ENCODE peak calls at places on chromosomes 11 and 22, in six cellular contexts. I, S, Z, H, M and O are unnamed samples.

GRCh38 chr11:114063829-114064201 is 4.3 kb downstream of the ZBTB16 start:
- DNase-seq in Z (peak), I (no peak), M (no peak), S (no peak), H (no peak), O (no peak)

GRCh38 chr11:64269380-64270234 is 14.9 kb downstream of the BAD start:
- DNase-seq in M (peak), S (peak), I (peak), H (peak), Z (peak), O (peak)

GRCh38 chr22:37563153-37564081 is 3.1 kb downstream of the CDC42EP1 start:
- DNase-seq in Z (peak), H (peak), I (no peak), S (peak), M (peak), O (peak)

GRCh38 chr11:59551651-59552521 is 40.5 kb downstream of the OR4D9 start:
- DNase-seq in I (peak), Z (peak), S (peak), M (no peak), H (peak), O (peak)

GRCh38 chr11:8067567-8067928 is 13.5 kb upstream of the TUB start:
- DNase-seq in I (no peak), S (no peak), Z (no peak), H (no peak), M (no peak), O (no peak)

GRCh38 chr22:39634530-39635399 is 64.2 kb downstream of the CACNA1I start:
- DNase-seq in M (no peak), S (peak), H (peak), Z (no peak), I (no peak), O (peak)

GRCh38 chr11:96389604-96390402 is at the start of the genes CCDC82 and JRKL:
- DNase-seq in M (peak), S (peak), Z (peak), H (peak), I (peak), O (peak)

GRCh38 chr22:19599004-19599403 is 74.8 kb upstream of the CLDN5 start:
- DNase-seq in M (no peak), I (no peak), Z (no peak), H (no peak), S (no peak), O (no peak)

GRCh38 chr11:132312616-132313210 is 942.3 kb downstream of the NTM start:
- DNase-seq in I (peak), S (peak), Z (no peak), H (no peak), M (no peak), O (peak)

GRCh38 chr11:94602430-94603372 is 35.5 kb downstream of the PIWIL4 start:
- DNase-seq in Z (peak), M (peak), H (peak), I (no peak), S (peak), O (peak)

GRCh38 chr11:124278261-124278660 is 22.1 kb downstream of the OR8G5 start:
- DNase-seq in S (no peak), M (no peak), H (no peak), I (no peak), Z (no peak), O (no peak)

GRCh38 chr22:48242461-48242864 is 1480.0 kb downstream of the TBC1D22A start:
- DNase-seq in S (no peak), M (no peak), H (no peak), I (peak), Z (no peak), O (no peak)

GRCh38 chr11:123472236-123472935 is 42.3 kb downstream of the GRAMD1B start:
- DNase-seq in Z (peak), H (no peak), S (no peak), I (no peak), M (no peak), O (no peak)

GRCh38 chr22:38172016-38172431 is 9.6 kb downstream of the PLA2G6 start:
- DNase-seq in I (no peak), Z (peak), H (no peak), S (no peak), M (no peak), O (peak)

GRCh38 chr11:1943576-1943975 is 3.6 kb upstream of the MRPL23 start:
- DNase-seq in I (no peak), M (no peak), S (peak), Z (peak), H (peak), O (no peak)

GRCh38 chr11:17015639-17016125 is 1.5 kb upstream of the PLEKHA7 start:
- DNase-seq in S (no peak), H (no peak), M (no peak), I (no peak), Z (no peak), O (peak)

GRCh38 chr22:36221799-36222751 is 17.3 kb downstream of the APOL2 start:
- DNase-seq in Z (no peak), I (peak), M (no peak), S (peak), H (no peak), O (peak)

GRCh38 chr11:63020671-63021255 is 5.1 kb upstream of the SLC22A8 start:
- DNase-seq in M (no peak), H (no peak), S (no peak), I (peak), Z (no peak), O (no peak)

GRCh38 chr11:3609416-3610265 is 32.2 kb downstream of the ART5 start:
- DNase-seq in S (peak), Z (no peak), M (no peak), I (peak), H (no peak), O (peak)

GRCh38 chr11:859394-860131 is 16.9 kb downstream of the TSPAN4 start:
- DNase-seq in S (peak), M (peak), H (no peak), I (no peak), Z (peak), O (peak)

GRCh38 chr11:33725496-33725895 is 10.7 kb downstream of the CD59 start:
- DNase-seq in S (no peak), Z (no peak), H (no peak), M (no peak), I (no peak), O (no peak)

GRCh38 chr11:112219476-112220232 is 6.6 kb upstream of the PTS start:
- DNase-seq in M (no peak), S (peak), I (peak), H (peak), Z (peak), O (peak)

GRCh38 chr11:134730096-134730495 is 318.1 kb upstream of the B3GAT1 start:
- DNase-seq in M (no peak), Z (no peak), S (no peak), I (no peak), H (no peak), O (no peak)

GRCh38 chr11:33539659-33540249 is 160.9 kb downstream of the C11orf91 start:
- DNase-seq in I (no peak), M (no peak), H (no peak), S (peak), Z (no peak), O (no peak)

GRCh38 chr11:110491577-110492352 is 62.0 kb downstream of the FDX1 start:
- DNase-seq in Z (no peak), H (no peak), I (no peak), M (no peak), S (no peak), O (no peak)

GRCh38 chr11:17686185-17686980 is 33.0 kb upstream of the MYOD1 start:
- DNase-seq in Z (no peak), S (no peak), M (no peak), H (no peak), I (no peak), O (no peak)

GRCh38 chr11:68370211-68371111 is 58.1 kb downstream of the LRP5 start:
- DNase-seq in H (no peak), M (peak), Z (no peak), S (peak), I (no peak), O (no peak)

GRCh38 chr11:1012740-1013627 is 23.5 kb downstream of the MUC6 start:
- DNase-seq in H (no peak), Z (no peak), M (no peak), S (no peak), I (no peak), O (no peak)

GRCh38 chr11:128022007-128022368 is 565.4 kb downstream of the ETS1 start:
- DNase-seq in H (no peak), Z (no peak), I (no peak), M (no peak), S (peak), O (peak)

GRCh38 chr22:34055525-34056200 is 135.4 kb upstream of the LARGE1 start:
- DNase-seq in H (no peak), I (peak), Z (no peak), M (no peak), S (no peak), O (no peak)

GRCh38 chr11:84922836-84923235 is 704.3 kb downstream of the DLG2 start:
- DNase-seq in I (no peak), H (no peak), M (no peak), S (peak), Z (no peak), O (no peak)

GRCh38 chr11:115081972-115082371 is 403.6 kb downstream of the NXPE2 start:
- DNase-seq in S (no peak), H (no peak), M (no peak), I (no peak), Z (no peak), O (no peak)

GRCh38 chr11:110077866-110078325 is 15.3 kb upstream of the ZC3H12C start:
- DNase-seq in I (no peak), M (no peak), S (peak), H (peak), Z (no peak), O (peak)

GRCh38 chr11:67416416-67417335 is 1.2 kb downstream of the CARNS1 start:
- DNase-seq in S (peak), H (no peak), Z (no peak), M (peak), I (no peak), O (peak)

GRCh38 chr22:19680287-19680881 is 33.9 kb upstream of the SEPTIN5 start:
- DNase-seq in S (no peak), I (no peak), Z (no peak), H (no peak), M (no peak), O (no peak)

GRCh38 chr11:127648604-127649003 is 648.0 kb upstream of the KIRREL3 start:
- DNase-seq in H (no peak), Z (no peak), I (no peak), M (no peak), S (no peak), O (no peak)

GRCh38 chr11:114208371-114208770 is 87.8 kb upstream of the NNMT start:
- DNase-seq in S (no peak), Z (no peak), M (no peak), H (no peak), I (no peak), O (no peak)

GRCh38 chr22:25208743-25209505 is 9.3 kb downstream of the CRYBB3 start:
- DNase-seq in S (no peak), M (no peak), H (no peak), Z (no peak), I (peak), O (no peak)

DNA sequence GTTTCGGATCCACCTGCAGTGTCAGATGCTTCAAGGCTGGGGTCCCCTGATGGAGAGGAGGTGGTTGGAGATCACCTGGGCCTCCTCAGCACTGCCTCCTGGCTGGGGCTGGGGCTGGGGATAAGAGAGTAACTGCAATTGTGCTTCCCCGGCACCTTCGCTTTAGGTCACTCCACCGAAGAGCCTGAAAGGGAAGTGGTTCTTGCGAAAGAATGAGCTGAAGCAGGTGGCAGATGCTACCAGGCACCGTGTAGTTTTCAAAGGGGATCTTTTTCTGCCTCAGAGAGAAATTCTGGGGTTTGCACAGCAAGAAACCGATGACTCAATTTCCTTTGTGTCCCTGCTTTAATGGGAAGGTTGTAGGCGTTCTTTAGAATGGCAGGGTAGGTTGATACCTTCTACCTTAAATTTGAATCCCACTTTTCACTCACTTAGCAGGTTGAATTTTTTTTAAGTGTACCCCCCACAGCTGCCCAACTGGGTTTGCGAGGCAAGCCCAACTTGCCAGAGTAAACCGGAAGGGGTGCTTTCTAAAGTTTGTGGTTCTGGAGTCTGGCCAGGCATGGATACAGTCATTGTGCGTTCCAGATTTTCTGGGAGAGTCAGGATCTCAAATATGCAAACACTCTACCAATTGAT is 5.3 kb downstream of the CD44 start:
- DNase-seq in H (no peak), I (no peak), M (no peak), Z (no peak), S (peak), O (peak)
- H3K27ac ChIP-seq in H (no peak), I (no peak), M (no peak), Z (peak), S (peak), O (peak)

DNA sequence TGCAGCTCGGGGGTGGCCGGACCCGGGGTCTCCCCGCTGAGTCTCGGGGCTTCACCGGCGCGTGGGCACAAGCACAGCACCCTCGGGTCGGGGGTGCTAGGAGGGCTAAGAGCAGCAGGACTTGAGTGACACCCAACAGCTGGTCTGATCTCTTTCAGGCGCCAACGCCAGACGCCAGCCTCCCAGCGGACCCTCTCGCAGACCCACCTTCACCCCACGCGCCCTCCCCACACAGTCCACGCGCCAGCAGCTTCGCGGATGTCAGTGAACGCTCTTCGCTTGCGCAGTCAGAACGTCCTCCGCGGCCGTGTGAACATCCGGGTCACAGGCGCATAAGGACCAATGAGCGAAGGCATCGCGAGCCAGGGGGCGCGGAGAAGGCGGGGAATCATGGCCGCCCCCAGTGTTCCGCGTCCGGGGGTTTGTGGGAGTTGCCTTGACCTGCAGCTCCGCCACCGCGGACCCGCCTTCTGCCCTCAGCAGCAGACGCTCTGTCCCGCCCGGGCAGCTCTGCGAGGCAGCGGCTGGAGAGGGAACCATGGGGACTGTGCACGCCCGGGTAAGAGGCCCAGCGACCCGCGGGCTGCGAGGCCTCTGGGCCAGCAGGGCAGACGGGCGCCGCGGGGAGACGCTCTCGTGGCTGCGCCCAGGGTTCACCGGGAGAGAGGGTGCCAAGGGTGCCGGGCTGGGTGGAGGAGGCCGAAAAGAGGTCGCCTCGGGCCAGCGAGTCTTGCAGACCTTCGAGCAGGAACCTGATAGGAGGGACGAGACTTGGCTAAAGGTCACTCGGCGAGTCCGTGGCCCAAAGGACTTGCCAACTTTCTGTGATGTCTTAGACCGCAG is at the start of gene SAMM50:
- DNase-seq in M (peak), S (peak), Z (peak), H (peak), I (peak), O (peak)
- H3K27ac ChIP-seq in M (peak), S (peak), Z (peak), H (peak), I (no peak), O (peak)

GRCh38 chr22:45552580-45553332 is 50.1 kb downstream of the FBLN1 start:
- DNase-seq in H (peak), Z (peak), S (peak), M (no peak), I (peak), O (peak)

GRCh38 chr22:45554040-45554406 is 51.3 kb downstream of the FBLN1 start:
- DNase-seq in H (no peak), Z (no peak), M (no peak), I (no peak), S (no peak), O (no peak)

GRCh38 chr22:45552017-45552411 is 49.3 kb downstream of the FBLN1 start:
- DNase-seq in Z (no peak), H (no peak), S (no peak), M (no peak), I (peak), O (no peak)

GRCh38 chr22:45553333-45554039 is 50.8 kb downstream of the FBLN1 start:
- DNase-seq in H (peak), I (peak), M (peak), Z (peak), S (peak), O (peak)

DNA sequence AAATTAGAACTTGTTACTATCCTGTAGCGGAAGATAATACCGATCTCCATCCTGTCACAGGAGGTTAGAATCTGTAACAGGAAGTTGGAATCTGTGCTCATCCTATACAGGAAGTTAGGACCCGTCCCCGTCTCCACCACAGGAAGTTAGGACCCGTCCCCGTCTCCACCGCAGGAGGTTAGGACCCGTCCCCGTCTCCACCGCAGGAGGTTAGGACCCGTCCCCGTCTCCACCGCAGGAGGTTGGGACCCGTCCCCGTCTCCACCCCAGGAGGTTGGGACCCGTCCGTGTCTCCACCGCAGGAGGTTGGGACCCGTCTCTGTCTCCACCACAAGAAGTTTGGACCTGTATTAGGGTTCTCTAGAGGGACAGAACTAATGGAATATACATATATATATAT is 52.2 kb downstream of the FBLN1 start:
- DNase-seq in Z (no peak), S (no peak), I (no peak), M (no peak), H (no peak), O (no peak)
- H3K27ac ChIP-seq in Z (peak), S (no peak), I (no peak), M (no peak), H (no peak), O (no peak)

DNA sequence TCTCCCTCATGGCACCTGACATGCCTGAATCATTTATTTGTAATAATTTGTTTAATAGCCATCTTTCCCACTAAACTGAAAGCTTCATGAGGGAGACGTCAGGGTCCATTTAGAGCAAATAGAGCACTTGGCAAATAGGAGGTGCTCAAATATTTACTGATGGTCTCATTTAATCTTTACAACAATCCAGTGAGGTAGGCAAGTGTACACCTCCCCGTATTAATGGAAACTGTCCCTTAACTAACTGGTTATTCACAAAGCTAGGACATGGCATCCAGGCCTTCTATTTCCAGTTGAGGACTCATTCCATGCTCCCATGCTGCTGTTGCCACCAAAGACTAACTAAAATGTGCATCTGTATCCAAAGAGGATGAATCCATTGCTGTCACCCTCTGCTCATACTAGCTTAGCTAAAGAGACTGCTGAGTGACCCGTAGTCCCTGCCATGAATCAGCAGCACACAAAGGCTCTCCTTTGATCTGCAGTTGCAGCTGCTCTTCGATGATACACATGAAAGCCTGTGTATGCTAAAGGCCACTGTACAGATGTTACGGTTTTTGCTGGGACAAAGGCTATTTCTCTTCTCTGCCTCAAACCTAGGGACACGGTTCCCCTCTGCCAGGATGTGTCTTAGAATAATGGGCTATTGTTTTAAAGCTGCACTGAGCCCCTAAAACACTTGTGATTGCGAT is 82.6 kb downstream of the RAB30 start:
- DNase-seq in I (no peak), Z (no peak), S (no peak), H (peak), M (no peak), O (no peak)
- H3K27ac ChIP-seq in I (no peak), Z (no peak), S (no peak), H (peak), M (no peak), O (no peak)

GRCh38 chr11:76736266-76736665 is 46.9 kb upstream of the TSKU start:
- DNase-seq in S (no peak), M (no peak), Z (no peak), I (no peak), H (no peak), O (no peak)
- H3K27ac ChIP-seq in S (no peak), M (no peak), Z (no peak), I (no peak), H (no peak), O (no peak)

GRCh38 chr11:10592331-10592730 is 23.9 kb upstream of the LYVE1 start:
- DNase-seq in H (no peak), Z (no peak), M (no peak), I (no peak), S (peak), O (peak)
- H3K27ac ChIP-seq in H (no peak), Z (peak), M (no peak), I (no peak), S (peak), O (peak)

GRCh38 chr22:17917490-17917983 is 106.8 kb downstream of the MICAL3 start:
- DNase-seq in Z (peak), M (no peak), S (no peak), H (no peak), I (no peak), O (no peak)

GRCh38 chr22:17919276-17920144 is 104.9 kb downstream of the MICAL3 start:
- DNase-seq in S (no peak), I (peak), H (peak), M (no peak), Z (peak), O (no peak)

GRCh38 chr22:17920992-17921650 is 103.2 kb downstream of the MICAL3 start:
- DNase-seq in S (peak), H (no peak), Z (no peak), M (no peak), I (no peak), O (no peak)

GRCh38 chr22:17920145-17920605 is 104.2 kb downstream of the MICAL3 start:
- DNase-seq in S (no peak), Z (no peak), I (peak), M (peak), H (peak), O (peak)

GRCh38 chr22:17918840-17919239 is 105.5 kb downstream of the MICAL3 start:
- DNase-seq in M (no peak), H (no peak), I (no peak), S (peak), Z (peak), O (peak)
- H3K27ac ChIP-seq in M (peak), H (peak), I (no peak), S (no peak), Z (peak), O (no peak)